ENCODE peak calls at places on chromosomes 4 and X, in four cellular contexts. F is adipocyte, U is foreskin fibroblast, P is heart right ventricle. Y is an unnamed sample.

GRCh38 chr4:31104596-31104995 is 384.4 kb downstream of the PCDH7 start:
- DNase-seq in F (no peak), U (no peak), P (no peak), Y (no peak)

GRCh38 chr4:126776361-126776760 is 856.4 kb upstream of the INTU start:
- DNase-seq in F (no peak), U (peak), P (no peak), Y (no peak)

GRCh38 chr4:139746430-139746829 is 80.8 kb downstream of the MGST2 start:
- DNase-seq in F (no peak), U (no peak), P (no peak), Y (no peak)

GRCh38 chr4:108881190-108881589 is 118.3 kb upstream of the ETNPPL start:
- DNase-seq in F (no peak), U (peak), P (no peak), Y (peak)

GRCh38 chrX:105211051-105211575 is 9.4 kb downstream of the TEX13A start:
- DNase-seq in F (peak), U (peak), P (no peak), Y (no peak)

GRCh38 chrX:122245175-122245574 is 938.9 kb upstream of the GRIA3 start:
- DNase-seq in F (no peak), U (no peak), P (no peak), Y (no peak)

GRCh38 chr4:170089274-170089742 is 448 bp downstream of the AADAT start:
- DNase-seq in F (peak), U (peak), P (no peak), Y (peak)

GRCh38 chr4:171718069-171718468 is 95.1 kb upstream of the GALNTL6 start:
- DNase-seq in F (no peak), U (no peak), P (no peak), Y (no peak)

GRCh38 chr4:150366487-150366999 is 215.4 kb upstream of the MAB21L2 start:
- DNase-seq in F (no peak), U (no peak), P (no peak), Y (no peak)

GRCh38 chr4:38583102-38583501 is 80.9 kb upstream of the KLF3 start:
- DNase-seq in F (no peak), U (no peak), P (no peak), Y (no peak)

GRCh38 chrX:108722561-108722960 is 13.8 kb downstream of the IRS4 start:
- DNase-seq in F (no peak), U (no peak), P (no peak), Y (no peak)

GRCh38 chr4:54332577-54332976 is 103.5 kb downstream of the PDGFRA start:
- DNase-seq in F (no peak), U (no peak), P (no peak), Y (no peak)

GRCh38 chrX:139200793-139201192 is 329.7 kb upstream of the F9 start:
- DNase-seq in F (no peak), U (peak), P (no peak), Y (no peak)

GRCh38 chr4:40678421-40678820 is 48.8 kb upstream of the RBM47 start:
- DNase-seq in F (no peak), U (no peak), P (no peak), Y (no peak)

GRCh38 chr4:25767877-25768475 is 94.8 kb downstream of the SEL1L3 start:
- DNase-seq in F (peak), U (peak), P (peak), Y (peak)

GRCh38 chr4:40305329-40306193 is 29.6 kb upstream of the CHRNA9 start:
- DNase-seq in F (no peak), U (no peak), P (no peak), Y (no peak)

GRCh38 chrX:24371391-24371972 is 11.0 kb downstream of the SUPT20HL1 start:
- DNase-seq in F (peak), U (peak), P (no peak), Y (peak)

GRCh38 chr4:108355523-108356208 is 186.9 kb upstream of the LEF1 start:
- DNase-seq in F (no peak), U (no peak), P (no peak), Y (no peak)

GRCh38 chr4:186725422-186726149 is 1.9 kb upstream of the FAT1 start:
- DNase-seq in F (peak), U (peak), P (peak), Y (peak)

GRCh38 chr4:114807759-114808404 is 209.3 kb downstream of the UGT8 start:
- DNase-seq in F (peak), U (peak), P (no peak), Y (peak)

GRCh38 chr4:24885342-24885741 is 27.5 kb downstream of the CCDC149 start:
- DNase-seq in F (no peak), U (no peak), P (no peak), Y (no peak)

GRCh38 chr4:78057135-78057599 is at the start of gene FRAS1:
- DNase-seq in F (peak), U (peak), P (peak), Y (peak)

GRCh38 chr4:182346250-182346649 is 103.0 kb downstream of the TENM3 start:
- DNase-seq in F (no peak), U (no peak), P (no peak), Y (no peak)

GRCh38 chr4:142719854-142720541 is 126.1 kb downstream of the INPP4B start:
- DNase-seq in F (peak), U (peak), P (no peak), Y (peak)

GRCh38 chr4:80017125-80017854 is 55.7 kb downstream of the ANTXR2 start:
- DNase-seq in F (peak), U (peak), P (no peak), Y (peak)

GRCh38 chr4:16269742-16270522 is 43.7 kb upstream of the TAPT1 start:
- DNase-seq in F (peak), U (peak), P (no peak), Y (no peak)

GRCh38 chrX:131827935-131828334 is 195.2 kb upstream of the STK26 start:
- DNase-seq in F (peak), U (peak), P (no peak), Y (peak)
- H3K4me3 ChIP-seq in F (no peak), U (no peak), P (no peak), Y (peak)

DNA sequence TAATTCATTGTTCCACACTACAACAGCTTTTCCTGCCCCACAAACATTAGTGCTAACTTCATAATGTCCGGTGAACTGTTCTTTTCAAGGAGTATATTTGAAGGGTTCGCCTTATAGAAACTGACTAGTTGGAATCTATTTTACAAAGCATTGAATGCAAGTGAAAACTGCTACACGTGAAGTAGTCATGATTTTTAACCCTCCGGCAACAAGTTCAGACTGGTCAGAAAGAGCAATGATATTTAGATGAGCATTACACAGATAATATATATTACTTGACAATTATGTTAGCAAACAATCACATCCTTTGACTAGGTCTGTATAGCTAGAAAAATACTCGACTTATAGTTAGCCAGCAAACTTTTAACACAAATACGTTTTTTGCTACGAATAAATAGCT is 1.7 kb upstream of the SLAIN2 start:
- DNase-seq in F (no peak), U (no peak), P (no peak), Y (no peak)
- H3K4me3 ChIP-seq in F (peak), U (no peak), P (no peak), Y (no peak)

DNA sequence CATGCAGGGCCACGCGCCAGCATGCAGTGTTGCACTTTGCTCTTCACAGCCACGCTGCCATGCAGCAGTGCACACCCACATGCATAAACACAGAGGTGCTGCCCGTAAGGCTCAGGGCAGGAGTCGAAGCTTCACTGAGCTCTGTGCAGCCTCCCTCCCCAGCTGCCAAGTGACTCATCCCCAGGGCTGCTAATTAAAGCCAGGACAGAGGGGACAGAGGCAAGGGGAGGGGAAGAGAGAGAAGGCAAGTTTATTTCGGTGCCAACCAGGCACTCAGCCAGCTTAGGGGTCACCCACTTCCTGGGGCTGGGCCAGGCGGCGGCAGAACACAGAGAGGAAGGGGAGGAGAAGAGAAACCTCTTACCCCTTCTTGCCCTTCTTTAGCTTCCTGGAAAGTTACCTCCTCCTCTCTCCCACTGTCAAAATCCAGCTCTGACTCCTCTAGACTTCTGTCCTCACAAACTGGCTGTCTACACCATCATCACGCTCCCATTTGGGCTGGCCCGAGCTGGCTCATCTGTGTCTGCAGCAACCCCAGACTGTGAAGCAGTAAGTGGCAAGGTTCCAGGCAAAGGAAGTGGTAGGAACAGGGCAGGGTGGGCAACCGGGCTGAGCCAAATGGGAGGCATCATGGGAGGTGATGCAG is 6.2 kb upstream of the IQSEC2 start:
- DNase-seq in F (peak), U (peak), P (peak), Y (peak)
- H3K4me3 ChIP-seq in F (peak), U (no peak), P (no peak), Y (no peak)

DNA sequence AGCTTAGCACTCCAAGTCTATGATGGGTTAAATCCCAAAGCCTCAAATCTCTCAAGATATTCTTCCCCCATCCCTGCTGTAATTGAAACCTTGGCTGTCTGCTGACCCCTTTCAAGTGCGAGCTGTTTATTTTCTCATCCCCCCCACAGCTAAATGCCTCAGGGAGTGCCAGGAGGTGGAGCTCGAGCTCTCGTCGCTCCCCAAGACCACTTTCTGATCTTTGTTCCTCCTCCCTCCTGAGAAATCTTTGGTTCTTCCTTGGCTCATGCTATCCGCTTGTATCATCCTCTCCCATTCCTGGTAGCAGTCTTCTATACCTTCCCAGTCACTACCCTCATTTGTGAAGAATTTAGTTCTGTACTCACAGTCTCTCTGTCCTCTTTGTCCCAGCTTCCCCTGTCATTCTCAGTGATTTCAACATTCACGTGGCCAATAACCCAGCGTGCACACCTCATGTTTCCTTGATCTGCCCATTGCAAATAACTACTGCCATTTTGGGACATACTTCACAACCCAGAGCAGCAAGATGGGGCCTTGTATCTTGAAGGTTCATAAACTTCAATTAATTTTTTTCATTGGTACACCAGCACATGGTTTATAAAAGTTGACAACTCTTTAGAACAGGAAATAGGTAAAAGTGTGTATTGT is 9.2 kb upstream of the SLC25A43 start:
- DNase-seq in F (no peak), U (no peak), P (no peak), Y (no peak)
- H3K4me3 ChIP-seq in F (peak), U (no peak), P (no peak), Y (no peak)

DNA sequence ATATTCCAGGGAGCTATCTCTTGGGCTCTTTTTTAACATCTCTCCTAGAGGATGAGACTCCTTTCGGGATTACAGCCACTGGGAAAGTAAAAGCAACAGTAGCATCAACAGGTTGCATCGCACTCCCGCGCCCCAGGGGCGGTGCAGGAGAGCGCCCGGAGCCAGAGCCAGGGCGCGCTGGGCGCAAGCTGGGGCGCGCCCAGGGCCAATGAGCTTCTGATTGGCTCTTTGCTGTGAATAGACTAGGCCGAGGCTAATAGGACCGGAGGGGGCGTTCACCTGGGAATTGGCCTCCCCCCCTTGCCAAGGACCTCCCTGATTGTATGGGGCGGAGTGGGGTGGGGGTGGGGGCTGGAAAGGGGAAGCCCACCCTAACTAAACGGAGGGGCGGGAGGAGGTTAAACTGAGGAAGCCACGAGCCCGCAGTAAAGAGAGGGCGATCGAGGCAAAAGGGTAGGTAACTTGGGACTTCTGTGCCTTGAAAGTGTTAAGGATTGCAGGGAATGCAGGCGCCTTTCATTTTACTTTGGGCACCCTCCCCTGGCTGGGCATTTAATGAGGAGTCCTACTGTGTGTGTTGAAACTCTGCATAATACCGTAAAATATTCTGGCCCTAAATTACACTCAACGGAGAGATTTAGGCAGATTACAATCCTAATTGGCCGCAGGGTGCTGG is 1.1 kb upstream of the ATOH1 start:
- DNase-seq in F (no peak), U (no peak), P (no peak), Y (no peak)
- H3K4me3 ChIP-seq in F (no peak), U (no peak), P (no peak), Y (peak)

DNA sequence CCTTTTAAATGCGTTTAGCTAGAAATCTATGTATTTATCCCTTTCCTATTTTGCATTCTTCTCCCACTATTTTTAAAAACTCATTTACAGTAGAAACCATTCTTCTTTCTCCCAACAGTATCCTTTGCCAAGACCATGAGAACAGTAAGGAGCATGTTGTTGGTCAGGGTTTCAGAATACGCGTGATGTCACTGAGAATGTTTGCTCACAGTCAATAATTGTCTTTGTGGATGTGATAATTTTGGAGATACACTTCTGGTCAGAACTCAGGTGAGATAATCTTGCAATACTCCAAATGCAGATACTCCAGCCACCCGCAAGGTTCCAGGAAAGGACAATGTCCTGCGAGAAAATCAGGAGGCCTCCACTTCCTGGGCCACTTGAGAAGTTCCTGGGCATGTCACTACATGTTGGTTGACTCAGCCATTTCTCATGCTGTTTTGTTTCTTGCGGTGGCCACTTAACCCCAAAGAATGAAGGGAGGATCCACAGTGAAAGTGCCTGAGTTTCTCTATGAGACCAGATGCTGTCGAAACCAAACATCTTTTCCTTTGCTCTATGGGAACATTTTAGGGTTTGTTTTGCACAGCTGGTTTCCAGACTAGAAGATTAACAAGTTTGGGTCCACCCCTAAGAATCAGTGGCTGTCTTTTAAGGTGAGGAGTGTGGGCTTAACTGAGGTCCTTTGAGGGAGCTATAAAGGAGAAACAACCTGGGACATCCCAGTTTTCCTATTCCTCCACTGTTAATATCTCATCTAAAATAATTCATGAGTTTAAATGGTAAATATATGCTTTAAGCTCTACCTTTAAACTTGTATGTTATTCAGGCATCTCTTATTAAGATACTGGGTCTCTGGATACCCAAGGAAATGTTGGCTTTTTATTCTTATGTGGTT is 116.0 kb downstream of the SOWAHB start:
- DNase-seq in F (peak), U (peak), P (no peak), Y (peak)
- H3K4me3 ChIP-seq in F (peak), U (peak), P (no peak), Y (no peak)

GRCh38 chr4:152206185-152206584 is 329.7 kb downstream of the FBXW7 start:
- DNase-seq in F (no peak), U (no peak), P (no peak), Y (peak)
- H3K4me3 ChIP-seq in F (no peak), U (no peak), P (no peak), Y (no peak)

DNA sequence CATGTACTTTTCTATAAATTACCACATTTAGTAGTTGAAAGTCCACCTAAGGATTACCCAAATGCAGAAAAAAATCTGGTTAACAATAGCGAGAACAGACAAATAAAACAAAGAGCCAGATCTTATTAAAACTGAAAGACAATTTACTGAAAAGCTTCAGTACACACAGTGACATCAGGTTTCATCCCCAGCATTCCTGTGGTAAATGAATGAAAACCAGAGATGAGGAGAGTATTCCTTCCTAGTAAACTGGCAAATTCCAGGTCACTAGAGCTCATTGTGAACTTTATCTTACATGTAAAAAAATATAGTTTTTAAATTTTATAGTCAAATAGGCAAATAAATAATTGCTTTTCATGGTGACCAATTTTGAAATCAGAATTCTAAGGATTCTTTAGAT is 1290.5 kb downstream of the ADGRL3 start:
- DNase-seq in F (no peak), U (no peak), P (no peak), Y (no peak)
- H3K4me3 ChIP-seq in F (no peak), U (no peak), P (no peak), Y (no peak)

GRCh38 chr4:71648448-71648847 is 135.4 kb downstream of the GC start:
- DNase-seq in F (no peak), U (no peak), P (no peak), Y (no peak)

GRCh38 chr4:71648923-71649322 is 135.0 kb downstream of the GC start:
- DNase-seq in F (no peak), U (no peak), P (no peak), Y (no peak)
- H3K4me3 ChIP-seq in F (no peak), U (no peak), P (no peak), Y (no peak)